ENCODE peak calls at places on chromosome 13, in ten cellular contexts. One of them, this sample, is unnamed.

GRCh38 chr13:112353856-112354255 is 22.3 kb upstream of the SPACA7 start:
- DNase-seq in BE2C: no peak
- DNase-seq in HFF-Myc: no peak
- DNase-seq in cardiac muscle cell: no peak
- DNase-seq in cardiac fibroblast: no peak
- DNase-seq in ascending aorta: no peak
- DNase-seq in CD4-positive, alpha-beta T cell: no peak
- DNase-seq in GM23338: no peak
- DNase-seq in body of pancreas: no peak
- DNase-seq in psoas muscle: no peak
- DNase-seq in this sample: no peak

GRCh38 chr13:74200081-74200480 is 65.9 kb upstream of the KLF12 start:
- DNase-seq in BE2C: no peak
- DNase-seq in GM23338: no peak
- DNase-seq in HFF-Myc: no peak
- DNase-seq in cardiac muscle cell: no peak
- DNase-seq in psoas muscle: no peak
- DNase-seq in ascending aorta: no peak
- DNase-seq in CD4-positive, alpha-beta T cell: no peak
- DNase-seq in cardiac fibroblast: no peak
- DNase-seq in body of pancreas: no peak
- DNase-seq in this sample: no peak

GRCh38 chr13:28568286-28568685 is 73.4 kb upstream of the FLT1 start:
- DNase-seq in cardiac fibroblast: peak; percentile 41
- DNase-seq in HFF-Myc: no peak
- DNase-seq in body of pancreas: peak; percentile 94
- DNase-seq in CD4-positive, alpha-beta T cell: no peak
- DNase-seq in GM23338: no peak
- DNase-seq in ascending aorta: no peak
- DNase-seq in psoas muscle: peak; percentile 38
- DNase-seq in cardiac muscle cell: peak; percentile 90
- DNase-seq in BE2C: peak; percentile 93
- DNase-seq in this sample: no peak

GRCh38 chr13:34942732-34943674 is 933 bp downstream of the NBEA start:
- DNase-seq in body of pancreas: peak; percentile 68
- DNase-seq in ascending aorta: no peak
- DNase-seq in BE2C: peak; percentile 67
- DNase-seq in cardiac fibroblast: no peak
- DNase-seq in HFF-Myc: no peak
- DNase-seq in CD4-positive, alpha-beta T cell: no peak
- DNase-seq in psoas muscle: peak; percentile 18
- DNase-seq in GM23338: peak; percentile 78
- DNase-seq in cardiac muscle cell: peak; percentile 56
- DNase-seq in this sample: peak; percentile 60

GRCh38 chr13:72151241-72151640 is 284.2 kb upstream of the DACH1 start:
- DNase-seq in body of pancreas: no peak
- DNase-seq in ascending aorta: no peak
- DNase-seq in BE2C: no peak
- DNase-seq in CD4-positive, alpha-beta T cell: no peak
- DNase-seq in HFF-Myc: no peak
- DNase-seq in cardiac fibroblast: peak; percentile 56
- DNase-seq in cardiac muscle cell: no peak
- DNase-seq in GM23338: no peak
- DNase-seq in psoas muscle: no peak
- DNase-seq in this sample: no peak

GRCh38 chr13:20487927-20488326 is 37.7 kb downstream of the CRYL1 start:
- DNase-seq in cardiac muscle cell: no peak
- DNase-seq in psoas muscle: no peak
- DNase-seq in HFF-Myc: peak; percentile 9
- DNase-seq in BE2C: no peak
- DNase-seq in CD4-positive, alpha-beta T cell: no peak
- DNase-seq in cardiac fibroblast: no peak
- DNase-seq in GM23338: no peak
- DNase-seq in ascending aorta: no peak
- DNase-seq in body of pancreas: no peak
- DNase-seq in this sample: no peak

GRCh38 chr13:84352946-84353345 is 470.7 kb upstream of the SLITRK1 start:
- DNase-seq in BE2C: no peak
- DNase-seq in body of pancreas: no peak
- DNase-seq in ascending aorta: no peak
- DNase-seq in CD4-positive, alpha-beta T cell: no peak
- DNase-seq in psoas muscle: no peak
- DNase-seq in HFF-Myc: no peak
- DNase-seq in GM23338: no peak
- DNase-seq in cardiac fibroblast: no peak
- DNase-seq in cardiac muscle cell: no peak
- DNase-seq in this sample: no peak

GRCh38 chr13:75829874-75830273 is 193.7 kb downstream of the LMO7 start:
- DNase-seq in ascending aorta: no peak
- DNase-seq in psoas muscle: no peak
- DNase-seq in HFF-Myc: no peak
- DNase-seq in BE2C: no peak
- DNase-seq in cardiac muscle cell: no peak
- DNase-seq in GM23338: no peak
- DNase-seq in body of pancreas: no peak
- DNase-seq in CD4-positive, alpha-beta T cell: no peak
- DNase-seq in cardiac fibroblast: no peak
- DNase-seq in this sample: no peak

GRCh38 chr13:103607995-103608394 is 541.8 kb upstream of the SLC10A2 start:
- DNase-seq in ascending aorta: no peak
- DNase-seq in body of pancreas: no peak
- DNase-seq in psoas muscle: no peak
- DNase-seq in GM23338: no peak
- DNase-seq in cardiac muscle cell: no peak
- DNase-seq in BE2C: no peak
- DNase-seq in cardiac fibroblast: no peak
- DNase-seq in CD4-positive, alpha-beta T cell: no peak
- DNase-seq in HFF-Myc: no peak
- DNase-seq in this sample: no peak

GRCh38 chr13:38308736-38309135 is 40.9 kb upstream of the UFM1 start:
- DNase-seq in body of pancreas: no peak
- DNase-seq in cardiac fibroblast: peak; percentile 89
- DNase-seq in GM23338: no peak
- DNase-seq in cardiac muscle cell: no peak
- DNase-seq in BE2C: no peak
- DNase-seq in CD4-positive, alpha-beta T cell: no peak
- DNase-seq in HFF-Myc: no peak
- DNase-seq in psoas muscle: no peak
- DNase-seq in ascending aorta: no peak
- DNase-seq in this sample: no peak

GRCh38 chr13:27979001-27979643 is 9.4 kb downstream of the URAD start:
- DNase-seq in ascending aorta: no peak
- DNase-seq in psoas muscle: no peak
- DNase-seq in HFF-Myc: no peak
- DNase-seq in cardiac muscle cell: no peak
- DNase-seq in cardiac fibroblast: no peak
- DNase-seq in GM23338: peak; percentile 66
- DNase-seq in CD4-positive, alpha-beta T cell: no peak
- DNase-seq in BE2C: no peak
- DNase-seq in body of pancreas: no peak
- DNase-seq in this sample: no peak

GRCh38 chr13:38530492-38530891 is 156.4 kb upstream of the FREM2 start:
- DNase-seq in cardiac muscle cell: peak; percentile 29
- DNase-seq in GM23338: peak; percentile 24
- DNase-seq in body of pancreas: peak; percentile 7
- DNase-seq in cardiac fibroblast: peak; percentile 43
- DNase-seq in BE2C: no peak
- DNase-seq in psoas muscle: no peak
- DNase-seq in ascending aorta: no peak
- DNase-seq in CD4-positive, alpha-beta T cell: no peak
- DNase-seq in HFF-Myc: peak; percentile 2
- DNase-seq in this sample: no peak

GRCh38 chr13:20441879-20442278 is 83.8 kb downstream of the CRYL1 start:
- DNase-seq in ascending aorta: no peak
- DNase-seq in HFF-Myc: no peak
- DNase-seq in CD4-positive, alpha-beta T cell: no peak
- DNase-seq in BE2C: no peak
- DNase-seq in cardiac fibroblast: peak; percentile 43
- DNase-seq in GM23338: peak; percentile 21
- DNase-seq in body of pancreas: no peak
- DNase-seq in psoas muscle: no peak
- DNase-seq in cardiac muscle cell: no peak
- DNase-seq in this sample: no peak

GRCh38 chr13:37791699-37792098 is 77.9 kb downstream of the TRPC4 start:
- DNase-seq in cardiac muscle cell: no peak
- DNase-seq in GM23338: no peak
- DNase-seq in ascending aorta: no peak
- DNase-seq in HFF-Myc: no peak
- DNase-seq in cardiac fibroblast: peak; percentile 71
- DNase-seq in CD4-positive, alpha-beta T cell: no peak
- DNase-seq in body of pancreas: no peak
- DNase-seq in BE2C: no peak
- DNase-seq in psoas muscle: no peak
- DNase-seq in this sample: no peak

GRCh38 chr13:50715402-50716146 is 127.9 kb downstream of the DLEU7 start:
- DNase-seq in BE2C: no peak
- DNase-seq in psoas muscle: peak; percentile 27
- DNase-seq in GM23338: no peak
- DNase-seq in cardiac fibroblast: no peak
- DNase-seq in ascending aorta: peak; percentile 14
- DNase-seq in CD4-positive, alpha-beta T cell: no peak
- DNase-seq in cardiac muscle cell: no peak
- DNase-seq in body of pancreas: peak; percentile 16
- DNase-seq in HFF-Myc: no peak
- DNase-seq in this sample: no peak

GRCh38 chr13:45833663-45834062 is 17.9 kb downstream of the SIAH3 start:
- DNase-seq in cardiac fibroblast: no peak
- DNase-seq in GM23338: no peak
- DNase-seq in ascending aorta: no peak
- DNase-seq in BE2C: no peak
- DNase-seq in cardiac muscle cell: no peak
- DNase-seq in HFF-Myc: no peak
- DNase-seq in body of pancreas: peak; percentile 14
- DNase-seq in CD4-positive, alpha-beta T cell: no peak
- DNase-seq in psoas muscle: peak; percentile 71
- DNase-seq in this sample: no peak

DNA sequence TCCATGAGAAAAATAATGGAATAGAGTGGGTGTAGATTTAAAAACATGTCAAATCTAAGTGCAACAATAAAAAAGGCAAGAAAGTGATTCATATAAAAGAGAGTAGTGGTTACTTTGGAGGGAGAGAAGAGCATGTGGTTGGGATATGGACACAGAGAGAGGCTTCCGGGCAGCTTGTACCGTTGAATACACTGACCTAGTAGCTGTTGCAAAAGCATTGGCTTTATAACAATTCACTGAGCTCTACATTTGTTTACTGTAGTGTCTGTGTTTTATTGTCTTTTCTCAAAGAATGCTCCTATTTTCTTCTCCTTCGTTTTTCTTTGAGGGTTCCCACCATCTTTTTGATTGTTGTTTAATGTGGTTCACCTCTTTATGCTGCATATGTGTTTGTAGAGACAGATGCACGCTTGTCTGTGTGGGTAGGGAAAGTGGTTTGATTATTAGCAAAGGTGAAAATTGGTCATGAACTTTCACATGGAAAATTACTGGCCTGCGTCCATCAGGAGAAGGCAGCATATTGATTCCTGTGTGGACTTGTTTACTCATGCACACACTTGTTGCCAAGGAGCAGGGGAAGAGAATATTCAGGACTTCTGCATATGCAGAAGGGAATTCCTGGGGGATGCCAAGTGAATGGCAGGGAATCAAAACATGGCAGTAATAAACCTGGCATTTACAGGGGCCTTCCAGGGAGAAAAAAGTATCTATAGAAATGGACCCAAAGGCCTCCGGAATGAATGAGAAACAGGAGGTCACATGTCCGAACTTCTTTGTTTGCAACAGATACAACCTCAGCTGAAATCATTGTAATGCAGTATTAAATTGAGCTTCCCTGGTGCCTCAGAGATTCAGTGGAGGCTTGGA is 30.0 kb upstream of the IRS2 start:
- DNase-seq in ascending aorta: no peak
- DNase-seq in cardiac muscle cell: no peak
- DNase-seq in GM23338: peak; percentile 16
- DNase-seq in body of pancreas: peak; percentile 70
- DNase-seq in psoas muscle: no peak
- DNase-seq in cardiac fibroblast: no peak
- DNase-seq in CD4-positive, alpha-beta T cell: no peak
- DNase-seq in BE2C: no peak
- DNase-seq in HFF-Myc: peak; percentile 30
- DNase-seq in this sample: no peak
- TF ChIP-seq CTCF in ascending aorta: no peak
- TF ChIP-seq CTCF in cardiac muscle cell: no peak
- TF ChIP-seq CTCF in GM23338: no peak
- TF ChIP-seq CTCF in body of pancreas: no peak
- TF ChIP-seq CTCF in psoas muscle: no peak
- TF ChIP-seq CTCF in cardiac fibroblast: no peak
- TF ChIP-seq CTCF in CD4-positive, alpha-beta T cell: no peak
- TF ChIP-seq CTCF in BE2C: no peak
- TF ChIP-seq CTCF in HFF-Myc: no peak
- TF ChIP-seq CTCF in this sample: no peak

GRCh38 chr13:108176685-108177274 is 38.6 kb downstream of the LIG4 start:
- DNase-seq in cardiac fibroblast: peak; percentile 40
- DNase-seq in CD4-positive, alpha-beta T cell: peak; percentile 62
- DNase-seq in HFF-Myc: no peak
- DNase-seq in body of pancreas: peak; percentile 70
- DNase-seq in cardiac muscle cell: peak; percentile 42
- DNase-seq in GM23338: peak; percentile 77
- DNase-seq in BE2C: peak; percentile 60
- DNase-seq in ascending aorta: no peak
- DNase-seq in psoas muscle: no peak
- DNase-seq in this sample: peak; percentile 58
- TF ChIP-seq CTCF in cardiac fibroblast: peak; percentile 35
- TF ChIP-seq CTCF in CD4-positive, alpha-beta T cell: peak; percentile 69
- TF ChIP-seq CTCF in HFF-Myc: peak; percentile 29
- TF ChIP-seq CTCF in body of pancreas: peak; percentile 19
- TF ChIP-seq CTCF in cardiac muscle cell: peak; percentile 40
- TF ChIP-seq CTCF in GM23338: peak; percentile 65
- TF ChIP-seq CTCF in BE2C: peak; percentile 66
- TF ChIP-seq CTCF in ascending aorta: no peak
- TF ChIP-seq CTCF in psoas muscle: peak; percentile 31
- TF ChIP-seq CTCF in this sample: peak; percentile 67

GRCh38 chr13:99600318-99600717 is 99.0 kb downstream of the TM9SF2 start:
- DNase-seq in ascending aorta: no peak
- DNase-seq in psoas muscle: no peak
- DNase-seq in CD4-positive, alpha-beta T cell: no peak
- DNase-seq in BE2C: no peak
- DNase-seq in body of pancreas: no peak
- DNase-seq in GM23338: peak; percentile 86
- DNase-seq in HFF-Myc: no peak
- DNase-seq in cardiac muscle cell: peak; percentile 37
- DNase-seq in cardiac fibroblast: no peak
- DNase-seq in this sample: no peak
- TF ChIP-seq CTCF in ascending aorta: no peak
- TF ChIP-seq CTCF in psoas muscle: no peak
- TF ChIP-seq CTCF in CD4-positive, alpha-beta T cell: no peak
- TF ChIP-seq CTCF in BE2C: peak; percentile 41
- TF ChIP-seq CTCF in body of pancreas: no peak
- TF ChIP-seq CTCF in GM23338: peak; percentile 95
- TF ChIP-seq CTCF in HFF-Myc: peak; percentile 41
- TF ChIP-seq CTCF in cardiac muscle cell: peak; percentile 10
- TF ChIP-seq CTCF in cardiac fibroblast: no peak
- TF ChIP-seq CTCF in this sample: no peak

DNA sequence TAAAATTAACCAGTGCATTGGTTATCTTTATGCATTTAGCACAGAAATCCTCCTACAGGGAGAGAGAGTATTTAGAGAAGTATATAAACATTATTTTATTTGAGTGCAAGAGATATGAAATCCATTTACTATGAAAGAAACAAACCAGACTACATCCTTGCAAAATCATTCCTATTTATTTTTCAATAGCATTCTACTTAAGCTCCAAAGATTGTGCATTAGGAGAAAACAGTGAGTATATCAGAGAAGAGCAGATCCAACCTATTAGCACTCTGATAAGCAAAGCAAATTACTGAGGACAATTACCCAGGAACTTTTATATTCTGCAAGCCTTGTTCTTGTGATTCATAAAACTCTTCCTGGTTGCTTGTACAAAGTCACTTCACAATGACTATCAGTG is 256.1 kb downstream of the FGF14 start:
- DNase-seq in psoas muscle: no peak
- DNase-seq in BE2C: no peak
- DNase-seq in HFF-Myc: no peak
- DNase-seq in GM23338: no peak
- DNase-seq in CD4-positive, alpha-beta T cell: no peak
- DNase-seq in cardiac muscle cell: no peak
- DNase-seq in cardiac fibroblast: no peak
- DNase-seq in body of pancreas: no peak
- DNase-seq in ascending aorta: no peak
- DNase-seq in this sample: no peak
- TF ChIP-seq CTCF in psoas muscle: no peak
- TF ChIP-seq CTCF in BE2C: no peak
- TF ChIP-seq CTCF in HFF-Myc: no peak
- TF ChIP-seq CTCF in GM23338: no peak
- TF ChIP-seq CTCF in CD4-positive, alpha-beta T cell: no peak
- TF ChIP-seq CTCF in cardiac muscle cell: no peak
- TF ChIP-seq CTCF in cardiac fibroblast: no peak
- TF ChIP-seq CTCF in body of pancreas: no peak
- TF ChIP-seq CTCF in ascending aorta: no peak
- TF ChIP-seq CTCF in this sample: no peak